ENCODE peak calls at places on chromosomes 12 and 14, in seven cellular contexts. X is heart right ventricle; I is occipital lobe; T is T-helper 2 cell; S is astrocyte of the hippocampus; Q is HCT116; Z is CD4-positive, CD25-positive, alpha-beta regulatory T cell. M is an unnamed sample.

GRCh38 chr14:35121026-35121886 is 534 bp downstream of the PPP2R3C start:
- DNase-seq in Q (no peak), T (no peak), S (peak), I (no peak), Z (no peak), X (no peak), M (no peak)

GRCh38 chr12:79547735-79548347 is 142.9 kb downstream of the PAWR start:
- DNase-seq in S (peak), T (no peak), Q (peak), Z (no peak), I (peak), X (peak), M (no peak)

GRCh38 chr12:7376196-7376595 is 67.8 kb downstream of the CD163L1 start:
- DNase-seq in X (no peak), Q (no peak), I (no peak), T (no peak), Z (no peak), S (no peak), M (no peak)

GRCh38 chr12:80679346-80680131 is 27.9 kb upstream of the MYF6 start:
- DNase-seq in S (no peak), Z (no peak), T (no peak), I (no peak), Q (no peak), X (no peak), M (no peak)

GRCh38 chr14:52265248-52265647 is 2.2 kb upstream of the PTGDR start:
- DNase-seq in T (no peak), I (no peak), S (no peak), Q (no peak), X (no peak), Z (no peak), M (no peak)

GRCh38 chr12:50088577-50089335 is 3.6 kb downstream of the SMARCD1 start:
- DNase-seq in S (peak), Z (peak), Q (peak), I (no peak), T (no peak), X (peak), M (no peak)

GRCh38 chr12:129901256-129901655 is 2.6 kb downstream of the TMEM132D start:
- DNase-seq in X (no peak), T (no peak), S (peak), Q (no peak), Z (no peak), I (no peak), M (no peak)

GRCh38 chr14:77107228-77107627 is 9.2 kb downstream of the CIPC start:
- DNase-seq in X (no peak), I (no peak), Q (no peak), T (no peak), Z (no peak), S (peak), M (no peak)

GRCh38 chr12:53221203-53222076 is 10.6 kb downstream of the RARG start:
- DNase-seq in S (peak), Z (peak), X (peak), T (peak), Q (no peak), I (peak), M (peak)

GRCh38 chr14:85310491-85311272 is 219.3 kb upstream of the FLRT2 start:
- DNase-seq in I (no peak), Q (no peak), Z (no peak), S (no peak), X (no peak), T (no peak), M (no peak)

GRCh38 chr12:34402228-34402898 is 380.1 kb downstream of the ALG10 start:
- DNase-seq in I (no peak), S (no peak), Z (no peak), T (peak), Q (no peak), X (peak), M (no peak)

GRCh38 chr12:124457287-124458219 is 109.9 kb downstream of the NCOR2 start:
- DNase-seq in X (peak), S (peak), I (peak), Q (no peak), Z (peak), T (no peak), M (peak)

GRCh38 chr12:71045781-71046180 is 112.0 kb downstream of the TSPAN8 start:
- DNase-seq in Q (no peak), Z (no peak), I (no peak), X (no peak), T (no peak), S (peak), M (no peak)

M was measured in Right ventricle myocardium inferior.